ENCODE peak calls at places on chromosomes 1 and 21, in nine cellular contexts. J is ascending aorta, N is heart right ventricle, L is breast epithelium, Q is GM12878, T is GM23248, F is sigmoid colon, Y is HepG2, S is HCT116. V is an unnamed sample. For H3K4me1, the result is how much of the 10 kb centered on the place peaks cover.

GRCh38 chr1:62689524-62689923 is 1.3 kb upstream of the DOCK7 start:
- DNase-seq in J (no peak), N (no peak), L (no peak), Q (no peak), T (peak), F (no peak), Y (peak), S (peak), V (no peak)

GRCh38 chr1:93775224-93775623 is 93.6 kb upstream of the BCAR3 start:
- DNase-seq in J (no peak), N (no peak), L (peak), Q (no peak), T (no peak), F (no peak), Y (no peak), S (peak), V (no peak)

GRCh38 chr1:204858381-204858821 is 12.3 kb upstream of the NFASC start:
- DNase-seq in J (no peak), N (no peak), L (no peak), Q (no peak), T (peak), F (no peak), Y (no peak), S (no peak), V (no peak)

GRCh38 chr1:65066766-65067490 is 81.1 kb upstream of the AK4 start:
- DNase-seq in J (peak), N (peak), L (peak), Q (no peak), T (peak), F (peak), Y (no peak), S (peak), V (peak)

GRCh38 chr1:15411593-15412487 is 2.2 kb downstream of the EFHD2 start:
- DNase-seq in J (peak), N (no peak), L (no peak), Q (no peak), T (peak), F (no peak), Y (no peak), S (no peak), V (no peak)

GRCh38 chr1:235507623-235508022 is 3.4 kb upstream of the B3GALNT2 start:
- DNase-seq in J (no peak), N (no peak), L (no peak), Q (no peak), T (no peak), F (no peak), Y (no peak), S (no peak), V (no peak)

GRCh38 chr1:165527251-165527650 is 16.5 kb upstream of the LRRC52 start:
- DNase-seq in J (no peak), N (no peak), L (no peak), Q (no peak), T (no peak), F (no peak), Y (no peak), S (no peak), V (no peak)

GRCh38 chr1:236748471-236748870 is 46.6 kb upstream of the MTR start:
- DNase-seq in J (no peak), N (no peak), L (no peak), Q (no peak), T (peak), F (no peak), Y (no peak), S (peak), V (no peak)

GRCh38 chr1:3050603-3051002 is 18.4 kb upstream of the PRDM16 start:
- DNase-seq in J (no peak), N (no peak), L (no peak), Q (no peak), T (no peak), F (no peak), Y (no peak), S (no peak), V (no peak)

GRCh38 chr1:244065960-244066388 is 14.9 kb downstream of the ZBTB18 start:
- DNase-seq in J (no peak), N (no peak), L (no peak), Q (no peak), T (peak), F (no peak), Y (no peak), S (no peak), V (no peak)

GRCh38 chr1:44799770-44800584 is at the start of gene PLK3:
- DNase-seq in J (peak), N (peak), L (peak), Q (peak), T (peak), F (peak), Y (peak), S (peak), V (peak)

GRCh38 chr1:234612352-234613127 is 2.6 kb upstream of the IRF2BP2 start:
- DNase-seq in J (peak), N (peak), L (peak), Q (peak), T (peak), F (peak), Y (peak), S (peak), V (peak)

GRCh38 chr1:118185083-118185899 is at the start of gene SPAG17:
- DNase-seq in J (no peak), N (peak), L (no peak), Q (no peak), T (peak), F (no peak), Y (no peak), S (no peak), V (peak)

GRCh38 chr1:245871881-245872280 is 635.2 kb downstream of the SMYD3 start:
- DNase-seq in J (no peak), N (no peak), L (no peak), Q (no peak), T (peak), F (no peak), Y (no peak), S (no peak), V (no peak)

GRCh38 chr21:41283211-41283818 is 33.3 kb upstream of the FAM3B start:
- DNase-seq in J (no peak), N (peak), L (peak), Q (peak), T (peak), F (no peak), Y (peak), S (peak), V (no peak)

GRCh38 chr1:214552174-214552608 is 789 bp upstream of the PTPN14 start:
- DNase-seq in J (no peak), N (peak), L (peak), Q (no peak), T (peak), F (peak), Y (peak), S (peak), V (peak)

GRCh38 chr1:59061876-59062275 is 235.0 kb upstream of the FGGY start:
- DNase-seq in J (peak), N (peak), L (peak), Q (no peak), T (peak), F (peak), Y (no peak), S (peak), V (no peak)

GRCh38 chr1:160631983-160632625 is 14.7 kb downstream of the SLAMF1 start:
- DNase-seq in J (no peak), N (no peak), L (no peak), Q (no peak), T (no peak), F (no peak), Y (no peak), S (no peak), V (no peak)

GRCh38 chr1:160634543-160635491 is 12.0 kb downstream of the SLAMF1 start:
- DNase-seq in J (no peak), N (no peak), L (no peak), Q (no peak), T (no peak), F (no peak), Y (no peak), S (no peak), V (no peak)

GRCh38 chr1:160630523-160631087 is 16.2 kb downstream of the SLAMF1 start:
- DNase-seq in J (no peak), N (no peak), L (no peak), Q (no peak), T (no peak), F (no peak), Y (no peak), S (no peak), V (no peak)

GRCh38 chr1:160636076-160636475 is 10.8 kb downstream of the SLAMF1 start:
- DNase-seq in J (no peak), N (no peak), L (no peak), Q (no peak), T (no peak), F (no peak), Y (no peak), S (no peak), V (no peak)

DNA sequence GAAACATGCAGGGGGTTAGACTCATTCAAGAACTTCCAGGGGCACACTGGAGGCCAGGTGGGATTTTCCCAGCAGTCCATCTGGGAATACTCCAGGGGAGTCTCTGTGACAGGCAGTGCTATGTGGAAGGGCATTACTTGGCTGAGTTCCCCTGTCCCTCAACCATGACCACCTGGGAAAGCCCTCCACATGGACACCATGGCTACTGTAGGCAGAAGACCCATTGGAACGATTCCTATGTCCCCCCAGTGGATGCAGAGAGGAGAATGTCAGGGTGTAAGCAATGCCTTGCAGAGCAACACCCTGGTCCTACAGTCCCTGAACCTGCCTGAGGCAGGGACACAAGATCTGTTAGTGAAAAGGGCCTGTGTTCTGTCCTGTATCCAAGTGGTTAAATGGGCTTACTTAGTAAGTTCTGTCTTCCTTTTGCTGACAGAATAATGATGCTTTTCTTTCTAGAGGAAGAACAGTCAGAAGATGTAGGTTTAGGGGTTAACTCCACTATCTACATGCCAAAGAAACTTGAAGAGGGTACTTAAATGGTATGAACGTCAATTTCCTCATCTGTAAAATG is 13.4 kb downstream of the SLAMF1 start:
- DNase-seq in J (no peak), N (no peak), L (no peak), Q (no peak), T (no peak), F (no peak), Y (no peak), S (no peak), V (no peak)
- H3K4me1 ChIP-seq in J (under half), N (under half), L (under half), Q (half or more), T (under half), F (under half), Y (under half), S (under half), V (under half)

DNA sequence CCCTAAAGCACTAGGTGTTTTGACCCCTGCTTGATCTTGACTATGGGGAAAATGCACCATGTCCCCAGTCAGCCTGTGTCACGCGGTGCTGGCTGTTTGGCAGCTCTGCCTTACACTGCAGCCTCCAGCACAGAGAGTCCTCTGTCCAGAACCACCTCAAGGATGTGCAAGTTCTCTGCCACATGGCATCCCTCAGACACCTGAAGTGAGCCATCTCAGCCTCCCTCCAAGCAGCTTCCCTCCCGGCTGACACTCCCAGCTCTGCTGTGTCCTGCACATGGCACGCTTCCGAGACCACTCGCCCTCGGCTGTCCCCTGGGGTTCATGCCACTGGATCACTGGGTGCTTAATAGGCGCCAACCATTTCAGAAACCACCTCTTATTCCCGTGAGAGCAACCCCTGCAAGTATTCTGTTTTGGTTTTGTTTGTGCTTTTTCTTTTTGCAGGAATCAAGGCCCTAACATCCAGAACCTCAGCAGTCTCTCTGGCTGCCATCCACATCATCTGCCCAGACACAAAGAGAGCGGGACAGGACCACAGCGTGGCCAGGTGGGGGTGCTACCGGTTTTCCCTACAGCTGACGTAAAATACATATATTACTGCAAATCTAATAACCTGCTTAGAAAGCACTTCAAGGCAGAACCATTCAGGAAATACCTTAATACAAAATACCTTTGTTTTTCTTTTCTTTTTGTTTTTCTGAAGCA is 45.7 kb downstream of the CAPZB start:
- DNase-seq in J (no peak), N (no peak), L (peak), Q (no peak), T (peak), F (peak), Y (no peak), S (no peak), V (no peak)
- H3K4me1 ChIP-seq in J (half or more), N (half or more), L (half or more), Q (under half), T (half or more), F (half or more), Y (half or more), S (under half), V (under half)

DNA sequence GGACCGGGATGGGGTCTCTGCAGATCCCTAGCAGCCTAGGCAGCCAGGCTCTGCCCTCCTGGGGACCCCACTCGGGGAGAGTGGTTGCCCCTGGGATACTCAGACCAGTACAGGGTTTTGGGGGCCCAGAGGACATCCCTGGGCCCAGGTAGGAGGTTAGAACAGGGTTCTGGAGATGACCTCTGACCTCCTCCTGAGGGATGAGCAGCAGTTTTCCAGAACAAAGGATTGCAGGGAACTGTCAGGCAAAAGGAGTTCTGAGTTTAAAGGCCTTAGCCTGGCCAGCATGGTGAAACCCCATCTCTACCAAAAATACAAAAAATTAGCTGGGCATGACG is 20.4 kb upstream of the VPS13D start:
- DNase-seq in J (no peak), N (no peak), L (no peak), Q (no peak), T (no peak), F (no peak), Y (no peak), S (no peak), V (no peak)
- H3K4me1 ChIP-seq in J (under half), N (under half), L (under half), Q (under half), T (under half), F (under half), Y (under half), S (under half), V (under half)

GRCh38 chr1:33470495-33471012 is 1.9 kb upstream of the ZSCAN20 start:
- DNase-seq in J (peak), N (peak), L (peak), Q (no peak), T (peak), F (peak), Y (peak), S (peak), V (peak)
- H3K4me1 ChIP-seq in J (under half), N (half or more), L (under half), Q (under half), T (under half), F (half or more), Y (under half), S (under half), V (under half)

DNA sequence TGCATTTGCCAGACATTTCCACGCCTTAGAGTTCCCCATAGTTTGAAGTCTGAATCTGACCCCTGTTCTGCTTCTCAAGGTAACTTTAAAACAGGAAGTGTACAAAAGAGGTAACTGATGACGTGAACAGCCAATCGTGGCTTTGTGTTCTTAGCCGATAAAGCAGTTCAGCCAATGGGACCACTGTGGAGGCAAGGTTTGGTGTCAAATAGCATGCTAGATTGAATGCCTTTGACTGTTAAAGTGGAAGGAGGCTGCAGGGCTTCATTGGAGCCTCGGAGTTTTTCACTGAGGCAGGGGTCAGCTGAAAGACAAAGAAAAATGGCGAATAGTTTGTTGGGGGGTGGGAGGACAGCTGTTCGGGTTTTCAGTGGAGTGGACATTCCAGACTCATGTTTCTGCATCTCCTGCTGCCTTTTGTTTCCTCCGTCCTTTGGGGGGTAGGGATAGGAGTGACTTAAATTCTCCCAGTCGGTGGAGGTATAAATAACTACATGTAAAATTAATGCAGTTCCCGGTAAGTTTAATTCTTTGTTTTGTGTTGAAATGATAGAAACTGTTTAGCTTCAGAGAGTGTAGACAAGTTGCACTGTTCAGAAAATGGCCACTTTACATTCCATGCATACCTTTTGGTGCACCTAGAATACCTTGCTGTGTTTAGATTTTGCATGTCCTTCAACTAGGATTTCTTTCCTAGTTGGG is 17.7 kb downstream of the NFYC start:
- DNase-seq in J (peak), N (peak), L (peak), Q (peak), T (peak), F (peak), Y (peak), S (peak), V (peak)
- H3K4me1 ChIP-seq in J (under half), N (half or more), L (under half), Q (under half), T (under half), F (half or more), Y (half or more), S (half or more), V (under half)

GRCh38 chr1:167666416-167666815 is 36.4 kb downstream of the RCSD1 start:
- DNase-seq in J (no peak), N (peak), L (no peak), Q (no peak), T (peak), F (no peak), Y (no peak), S (no peak), V (no peak)
- H3K4me1 ChIP-seq in J (under half), N (half or more), L (under half), Q (half or more), T (under half), F (under half), Y (under half), S (under half), V (under half)

DNA sequence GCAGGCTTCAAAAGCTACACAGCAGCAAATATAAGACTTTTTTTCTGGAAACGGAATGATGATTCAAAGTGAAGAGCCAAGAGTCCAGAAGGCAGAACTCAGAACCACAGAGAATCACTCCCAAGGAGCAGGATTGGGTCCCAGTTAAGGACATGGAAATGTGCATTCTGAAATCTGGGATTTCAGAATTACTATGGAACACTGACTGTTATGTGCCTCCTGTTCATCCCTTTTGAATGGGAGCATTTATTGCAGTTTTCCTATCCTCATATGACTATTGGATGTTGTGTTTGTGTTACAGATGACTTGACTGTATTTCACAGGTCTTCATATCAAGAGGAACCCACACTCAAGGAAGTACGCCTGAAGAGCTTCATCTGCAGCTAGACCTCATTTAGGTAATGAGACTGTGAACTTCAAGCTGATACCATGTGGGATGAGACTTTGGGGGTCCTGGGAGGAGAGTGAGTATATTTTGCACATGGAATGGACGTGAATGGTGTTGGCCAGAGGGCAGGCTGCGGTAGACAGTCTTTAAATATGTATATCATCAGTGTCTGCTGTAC is 17.1 kb upstream of the CAP1 start:
- DNase-seq in J (no peak), N (no peak), L (no peak), Q (no peak), T (no peak), F (no peak), Y (no peak), S (no peak), V (no peak)
- H3K4me1 ChIP-seq in J (under half), N (under half), L (under half), Q (under half), T (under half), F (under half), Y (under half), S (under half), V (under half)